ENCODE peak calls at places on chromosome 17, in ten cellular contexts. R is Caco-2; B is AG09319; X is glutamatergic neuron; W is right atrium auricular region; F is left lung; H is epithelial cell of esophagus; M is lower leg skin; G is lower lobe of right lung; V is CD8-positive, alpha-beta T cell. N is an unnamed sample.
A peak's percentile ranks its signal among the peaks of the same experiment; 100 is the strongest.

GRCh38 chr17:29119265-29119664 is 60.9 kb downstream of the MYO18A start:
- DNase-seq in R (no peak), B (no peak), X (no peak), W (no peak), F (peak; percentile 51), H (no peak), M (no peak), G (no peak), V (no peak), N (no peak)

GRCh38 chr17:61517843-61518606 is 65.8 kb downstream of the TBX4 start:
- DNase-seq in R (no peak), B (no peak), X (no peak), W (no peak), F (no peak), H (no peak), M (no peak), G (no peak), V (no peak), N (no peak)

GRCh38 chr17:37438141-37438540 is 31.5 kb downstream of the TADA2A start:
- DNase-seq in R (no peak), B (no peak), X (no peak), W (no peak), F (no peak), H (peak; percentile 11), M (no peak), G (no peak), V (no peak), N (no peak)

GRCh38 chr17:79851461-79851817 is 12.2 kb upstream of the CBX4 start:
- DNase-seq in R (no peak), B (no peak), X (no peak), W (no peak), F (peak; percentile 84), H (peak; percentile 96), M (no peak), G (peak; percentile 73), V (no peak), N (no peak)

GRCh38 chr17:63361182-63361581 is 84.9 kb downstream of the CYB561 start:
- DNase-seq in R (no peak), B (no peak), X (no peak), W (no peak), F (peak; percentile 58), H (no peak), M (no peak), G (no peak), V (no peak), N (no peak)

GRCh38 chr17:39751016-39751543 is 13.3 kb downstream of the GRB7 start:
- DNase-seq in R (no peak), B (no peak), X (no peak), W (no peak), F (no peak), H (no peak), M (no peak), G (peak; percentile 14), V (no peak), N (no peak)

GRCh38 chr17:80422981-80423380 is 8.0 kb downstream of the ENDOV start:
- DNase-seq in R (no peak), B (no peak), X (no peak), W (no peak), F (peak; percentile 76), H (no peak), M (no peak), G (no peak), V (no peak), N (no peak)

GRCh38 chr17:29133146-29133713 is 47.0 kb downstream of the MYO18A start:
- DNase-seq in R (no peak), B (no peak), X (peak; percentile 17), W (peak; percentile 81), F (peak; percentile 39), H (no peak), M (no peak), G (no peak), V (no peak), N (no peak)

GRCh38 chr17:44074911-44075285 is 4.4 kb downstream of the G6PC3 start:
- DNase-seq in R (no peak), B (no peak), X (no peak), W (no peak), F (no peak), H (no peak), M (no peak), G (peak; percentile 24), V (no peak), N (no peak)

GRCh38 chr17:10875411-10875810 is 37.5 kb upstream of the PIRT start:
- DNase-seq in R (peak; percentile 48), B (no peak), X (no peak), W (no peak), F (no peak), H (no peak), M (no peak), G (no peak), V (no peak), N (peak; percentile 16)

GRCh38 chr17:62888148-62888547 is 77.9 kb upstream of the TANC2 start:
- DNase-seq in R (no peak), B (no peak), X (no peak), W (no peak), F (no peak), H (peak; percentile 61), M (no peak), G (no peak), V (no peak), N (no peak)

GRCh38 chr17:41212524-41213169 is 13.8 kb upstream of the KRTAP9-2 start:
- DNase-seq in R (no peak), B (no peak), X (peak; percentile 17), W (no peak), F (peak; percentile 53), H (no peak), M (no peak), G (no peak), V (no peak), N (no peak)

GRCh38 chr17:69757794-69758430 is 317.1 kb upstream of the KCNJ16 start:
- DNase-seq in R (no peak), B (peak; percentile 95), X (no peak), W (no peak), F (no peak), H (peak; percentile 92), M (peak; percentile 33), G (no peak), V (no peak), N (no peak)

GRCh38 chr17:58786586-58787295 is 31.1 kb downstream of the PPM1E start:
- DNase-seq in R (no peak), B (peak; percentile 69), X (no peak), W (no peak), F (no peak), H (peak; percentile 62), M (no peak), G (no peak), V (no peak), N (no peak)

GRCh38 chr17:12180644-12181261 is 160.1 kb downstream of the MAP2K4 start:
- DNase-seq in R (peak; percentile 10), B (peak; percentile 18), X (no peak), W (no peak), F (no peak), H (peak; percentile 66), M (no peak), G (no peak), V (no peak), N (peak; percentile 45)

GRCh38 chr17:42692489-42692888 is 10.2 kb downstream of the CNTNAP1 start:
- DNase-seq in R (no peak), B (no peak), X (no peak), W (no peak), F (no peak), H (no peak), M (no peak), G (no peak), V (no peak), N (no peak)

GRCh38 chr17:41868568-41868967 is 3.3 kb upstream of the KLHL11 start:
- DNase-seq in R (no peak), B (no peak), X (no peak), W (no peak), F (no peak), H (no peak), M (no peak), G (no peak), V (no peak), N (no peak)

GRCh38 chr17:74211929-74212261 is 1.5 kb upstream of the TTYH2 start:
- DNase-seq in R (peak; percentile 17), B (no peak), X (no peak), W (no peak), F (no peak), H (peak; percentile 8), M (no peak), G (no peak), V (no peak), N (no peak)

GRCh38 chr17:46977348-46977747 is 1.7 kb downstream of the RPRML start:
- DNase-seq in R (peak; percentile 74), B (no peak), X (peak; percentile 81), W (no peak), F (no peak), H (peak; percentile 61), M (no peak), G (no peak), V (no peak), N (no peak)
- TF ChIP-seq CTCF in R (peak; percentile 66), B (no peak), X (peak; percentile 36), W (no peak), F (no peak), H (peak; percentile 55), M (no peak), G (no peak), V (no peak), N (no peak)

DNA sequence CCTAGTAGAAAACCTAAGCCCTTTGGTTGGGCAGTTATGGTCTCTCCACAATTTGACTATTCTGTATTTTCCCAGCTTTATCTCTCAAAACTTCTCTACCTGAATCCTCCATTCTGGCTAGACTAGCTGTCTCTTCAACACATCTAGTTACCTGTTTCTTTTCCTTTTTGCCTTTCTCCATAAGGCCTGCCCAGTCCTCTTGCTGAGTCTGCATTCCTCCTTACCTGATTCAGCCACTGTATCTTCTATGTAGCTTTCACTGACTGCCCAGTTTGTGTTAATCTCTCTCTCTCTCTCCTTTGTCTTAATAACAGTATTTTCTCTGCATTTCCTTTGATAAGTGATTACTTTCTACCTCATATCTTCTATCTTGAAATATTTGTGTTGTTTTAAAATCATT is 2.1 kb upstream of the EVI2A start:
- DNase-seq in R (no peak), B (no peak), X (no peak), W (no peak), F (no peak), H (peak; percentile 15), M (no peak), G (no peak), V (no peak), N (no peak)
- TF ChIP-seq CTCF in R (no peak), B (no peak), X (no peak), W (no peak), F (no peak), H (no peak), M (no peak), G (no peak), V (no peak), N (no peak)

DNA sequence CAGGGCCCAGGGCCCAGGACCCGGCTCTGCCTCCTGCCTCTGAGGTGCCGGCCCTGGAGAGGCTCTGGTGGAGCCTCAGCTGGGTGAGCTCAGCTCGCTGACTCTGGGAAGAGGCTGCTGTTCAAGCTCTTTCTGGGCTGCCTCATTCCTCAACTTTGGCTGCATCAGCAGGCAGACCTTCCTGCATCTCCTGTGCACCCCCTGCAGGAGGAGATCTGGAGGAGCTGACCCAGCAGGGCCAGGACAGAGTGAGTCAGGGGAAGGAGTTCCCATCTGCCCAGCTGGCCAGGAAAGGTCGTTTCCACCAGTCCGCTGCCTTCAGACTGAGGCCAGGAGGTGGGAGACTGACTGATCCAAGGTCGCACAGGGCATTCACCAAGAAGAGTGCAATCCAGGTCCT is 10.7 kb downstream of the CRHR1 start:
- DNase-seq in R (peak; percentile 30), B (no peak), X (no peak), W (no peak), F (peak; percentile 23), H (peak; percentile 8), M (no peak), G (no peak), V (no peak), N (no peak)
- TF ChIP-seq CTCF in R (peak; percentile 5), B (no peak), X (no peak), W (no peak), F (no peak), H (no peak), M (no peak), G (no peak), V (no peak), N (no peak)

GRCh38 chr17:56478836-56479447 is 114.6 kb upstream of the NOG start:
- DNase-seq in R (peak; percentile 43), B (no peak), X (peak; percentile 18), W (no peak), F (no peak), H (peak; percentile 38), M (no peak), G (no peak), V (no peak), N (peak; percentile 20)
- TF ChIP-seq CTCF in R (peak; percentile 65), B (peak; percentile 41), X (peak; percentile 62), W (no peak), F (peak; percentile 34), H (peak; percentile 52), M (no peak), G (peak; percentile 37), V (peak; percentile 55), N (peak; percentile 52)

N was measured in GM10248.